ENCODE peak calls at places on chromosomes 3 and 15, in five cellular contexts. One of them, this sample, is unnamed.

GRCh38 chr3:67593761-67594234 is 60.6 kb downstream of the SUCLG2 start:
- DNase-seq in substantia nigra: no peak
- DNase-seq in stimulated activated CD4-positive, alpha-beta T cell treated with anti-CD3 and anti-CD28 coated beads, TNF-alpha, amount 100 ng/mL, for 4 hours: no peak
- DNase-seq in ACHN: no peak
- DNase-seq in adipocyte: peak; percentile 20
- DNase-seq in this sample: no peak

GRCh38 chr15:64635486-64635815 is 139.9 kb downstream of the RBPMS2 start:
- DNase-seq in adipocyte: peak; percentile 78
- DNase-seq in stimulated activated CD4-positive, alpha-beta T cell treated with anti-CD3 and anti-CD28 coated beads, TNF-alpha, amount 100 ng/mL, for 4 hours: no peak
- DNase-seq in ACHN: peak; percentile 48
- DNase-seq in substantia nigra: no peak
- DNase-seq in this sample: no peak

GRCh38 chr3:24508423-24508839 is 13.8 kb upstream of the THRB start:
- DNase-seq in adipocyte: peak; percentile 78
- DNase-seq in substantia nigra: no peak
- DNase-seq in stimulated activated CD4-positive, alpha-beta T cell treated with anti-CD3 and anti-CD28 coated beads, TNF-alpha, amount 100 ng/mL, for 4 hours: no peak
- DNase-seq in ACHN: no peak
- DNase-seq in this sample: no peak

GRCh38 chr3:118544458-118544857 is 490.2 kb downstream of the IGSF11 start:
- DNase-seq in ACHN: no peak
- DNase-seq in adipocyte: no peak
- DNase-seq in stimulated activated CD4-positive, alpha-beta T cell treated with anti-CD3 and anti-CD28 coated beads, TNF-alpha, amount 100 ng/mL, for 4 hours: no peak
- DNase-seq in substantia nigra: no peak
- DNase-seq in this sample: no peak

GRCh38 chr3:115704661-115705338 is 81.5 kb downstream of the GAP43 start:
- DNase-seq in stimulated activated CD4-positive, alpha-beta T cell treated with anti-CD3 and anti-CD28 coated beads, TNF-alpha, amount 100 ng/mL, for 4 hours: no peak
- DNase-seq in ACHN: no peak
- DNase-seq in adipocyte: peak; percentile 52
- DNase-seq in substantia nigra: no peak
- DNase-seq in this sample: no peak

GRCh38 chr15:82739086-82739485 is 29.4 kb upstream of the AP3B2 start:
- DNase-seq in ACHN: peak; percentile 70
- DNase-seq in stimulated activated CD4-positive, alpha-beta T cell treated with anti-CD3 and anti-CD28 coated beads, TNF-alpha, amount 100 ng/mL, for 4 hours: no peak
- DNase-seq in substantia nigra: no peak
- DNase-seq in adipocyte: no peak
- DNase-seq in this sample: no peak

GRCh38 chr3:172087198-172087597 is 47.8 kb downstream of the FNDC3B start:
- DNase-seq in substantia nigra: no peak
- DNase-seq in stimulated activated CD4-positive, alpha-beta T cell treated with anti-CD3 and anti-CD28 coated beads, TNF-alpha, amount 100 ng/mL, for 4 hours: no peak
- DNase-seq in ACHN: no peak
- DNase-seq in adipocyte: no peak
- DNase-seq in this sample: no peak

GRCh38 chr3:178306427-178307115 is 229.7 kb upstream of the KCNMB2 start:
- DNase-seq in ACHN: no peak
- DNase-seq in stimulated activated CD4-positive, alpha-beta T cell treated with anti-CD3 and anti-CD28 coated beads, TNF-alpha, amount 100 ng/mL, for 4 hours: no peak
- DNase-seq in substantia nigra: no peak
- DNase-seq in adipocyte: peak; percentile 55
- DNase-seq in this sample: no peak

GRCh38 chr3:16608816-16609215 is 3.6 kb upstream of the DAZL start:
- DNase-seq in ACHN: no peak
- DNase-seq in substantia nigra: no peak
- DNase-seq in stimulated activated CD4-positive, alpha-beta T cell treated with anti-CD3 and anti-CD28 coated beads, TNF-alpha, amount 100 ng/mL, for 4 hours: no peak
- DNase-seq in adipocyte: no peak
- DNase-seq in this sample: no peak

GRCh38 chr3:185176756-185177359 is 24.0 kb upstream of the C3orf70 start:
- DNase-seq in ACHN: peak; percentile 33
- DNase-seq in adipocyte: peak; percentile 67
- DNase-seq in substantia nigra: peak; percentile 26
- DNase-seq in stimulated activated CD4-positive, alpha-beta T cell treated with anti-CD3 and anti-CD28 coated beads, TNF-alpha, amount 100 ng/mL, for 4 hours: no peak
- DNase-seq in this sample: peak; percentile 18

GRCh38 chr3:151283907-151284461 is 5.6 kb upstream of the P2RY14 start:
- DNase-seq in ACHN: no peak
- DNase-seq in substantia nigra: no peak
- DNase-seq in stimulated activated CD4-positive, alpha-beta T cell treated with anti-CD3 and anti-CD28 coated beads, TNF-alpha, amount 100 ng/mL, for 4 hours: no peak
- DNase-seq in adipocyte: peak; percentile 18
- DNase-seq in this sample: no peak

GRCh38 chr15:36161781-36162212 is 417.6 kb upstream of the CDIN1 start:
- DNase-seq in ACHN: no peak
- DNase-seq in adipocyte: peak; percentile 94
- DNase-seq in substantia nigra: no peak
- DNase-seq in stimulated activated CD4-positive, alpha-beta T cell treated with anti-CD3 and anti-CD28 coated beads, TNF-alpha, amount 100 ng/mL, for 4 hours: no peak
- DNase-seq in this sample: no peak

GRCh38 chr3:131277836-131278497 is 103.6 kb upstream of the NUDT16 start:
- DNase-seq in ACHN: no peak
- DNase-seq in stimulated activated CD4-positive, alpha-beta T cell treated with anti-CD3 and anti-CD28 coated beads, TNF-alpha, amount 100 ng/mL, for 4 hours: no peak
- DNase-seq in adipocyte: peak; percentile 10
- DNase-seq in substantia nigra: no peak
- DNase-seq in this sample: no peak